ENCODE peak calls at places on chromosomes 5 and 9, in five cellular contexts. N is fibroblast of the conjunctiva, V is NCI-H460, F is NCI-H82, I is KBM-7. U is an unnamed sample.

GRCh38 chr9:12712532-12712931 is 19.3 kb downstream of the TYRP1 start:
- DNase-seq in I (no peak), F (no peak), V (no peak), N (no peak), U (no peak)

GRCh38 chr9:133184971-133185370 is 21.3 kb upstream of the GBGT1 start:
- DNase-seq in N (peak; percentile 52), I (peak; percentile 84), F (peak; percentile 49), V (peak; percentile 73), U (no peak)

GRCh38 chr5:139470821-139471300 is at the start of gene SMIM33:
- DNase-seq in I (peak; percentile 78), F (no peak), N (no peak), V (no peak), U (no peak)

GRCh38 chr5:172450861-172451695 is 3.2 kb downstream of the SH3PXD2B start:
- DNase-seq in N (peak; percentile 43), V (no peak), I (peak; percentile 45), F (peak; percentile 57), U (no peak)

GRCh38 chr9:2231831-2232230 is 216.7 kb downstream of the SMARCA2 start:
- DNase-seq in V (no peak), I (no peak), N (peak; percentile 47), F (no peak), U (no peak)

GRCh38 chr9:76400534-76401096 is 6.4 kb upstream of the RFK start:
- DNase-seq in F (no peak), N (no peak), I (no peak), V (no peak), U (no peak)

GRCh38 chr5:159286420-159287035 is 23.4 kb downstream of the UBLCP1 start:
- DNase-seq in F (peak; percentile 74), I (peak; percentile 67), V (peak; percentile 26), N (peak; percentile 36), U (no peak)

GRCh38 chr5:15933481-15934207 is 245.9 kb downstream of the MARCHF11 start:
- DNase-seq in I (no peak), V (no peak), N (no peak), F (no peak), U (no peak)

GRCh38 chr9:116494815-116495634 is 192.1 kb upstream of the TRIM32 start:
- DNase-seq in I (peak; percentile 13), N (no peak), V (peak; percentile 51), F (peak; percentile 67), U (no peak)

GRCh38 chr5:98905857-98906688 is 22.7 kb downstream of the CHD1 start:
- DNase-seq in N (no peak), F (peak; percentile 50), I (peak; percentile 72), V (peak; percentile 48), U (no peak)

GRCh38 chr9:69549310-69550202 is 122.6 kb downstream of the APBA1 start:
- DNase-seq in I (peak; percentile 39), F (peak; percentile 50), V (peak; percentile 28), N (peak; percentile 21), U (no peak)

GRCh38 chr9:35424356-35425352 is 65.3 kb upstream of the RUSC2 start:
- DNase-seq in V (no peak), F (peak; percentile 99), N (no peak), I (no peak), U (no peak)

GRCh38 chr5:135392256-135392655 is 6.8 kb downstream of the MACROH2A1 start:
- DNase-seq in I (no peak), N (no peak), V (no peak), F (no peak), U (no peak)

GRCh38 chr9:130140701-130141100 is 31.5 kb upstream of the NCS1 start:
- DNase-seq in V (no peak), N (no peak), F (no peak), I (peak; percentile 86), U (no peak)

U was measured in keratinocyte.